ENCODE peak calls at places on chromosomes 6 and 20, in nine cellular contexts. T is HL-60, B is heart right ventricle, D is IMR-90, Z is fibroblast of lung, X is brain microvascular endothelial cell, Q is tibial nerve, O is left ventricle myocardium inferior, V is tibial artery. M is an unnamed sample. For H3K27me3, the result is how much of the 10 kb centered on the place peaks cover.

GRCh38 chr20:32965581-32966373 is 38.5 kb downstream of the SUN5 start:
- DNase-seq in D (no peak), V (no peak), O (no peak), X (no peak), T (no peak), Q (no peak), Z (no peak), B (no peak), M (no peak)

GRCh38 chr6:113596907-113597583 is 260.1 kb upstream of the MARCKS start:
- DNase-seq in T (no peak), X (peak), D (peak), V (no peak), O (no peak), B (peak), Z (peak), Q (no peak), M (peak)

GRCh38 chr20:7841291-7841966 is 98.8 kb downstream of the HAO1 start:
- DNase-seq in D (peak), T (no peak), V (peak), O (no peak), B (peak), Z (peak), Q (no peak), X (peak), M (peak)

GRCh38 chr6:51120016-51120415 is 301.3 kb downstream of the TFAP2B start:
- DNase-seq in Z (no peak), D (no peak), B (no peak), O (no peak), T (no peak), X (no peak), Q (no peak), V (no peak), M (no peak)

GRCh38 chr6:138592698-138593097 is 93.4 kb upstream of the NHSL1 start:
- DNase-seq in B (no peak), Q (no peak), D (no peak), T (no peak), O (no peak), X (no peak), V (no peak), Z (no peak), M (no peak)

GRCh38 chr6:83884523-83884922 is 25.0 kb downstream of the CYB5R4 start:
- DNase-seq in D (peak), B (no peak), Q (no peak), X (no peak), T (peak), Z (peak), O (no peak), V (no peak), M (peak)

GRCh38 chr20:9269280-9269971 is 200.5 kb downstream of the PLCB4 start:
- DNase-seq in B (no peak), T (no peak), V (no peak), O (no peak), Z (peak), D (peak), Q (no peak), X (peak), M (no peak)

GRCh38 chr20:2485662-2486061 is 15.1 kb upstream of the SNRPB start:
- DNase-seq in D (no peak), Q (no peak), V (no peak), Z (no peak), B (peak), T (no peak), O (peak), X (no peak), M (no peak)

GRCh38 chr6:158208226-158208807 is 40.2 kb downstream of the GTF2H5 start:
- DNase-seq in X (no peak), B (no peak), T (no peak), O (no peak), V (no peak), Q (no peak), D (no peak), Z (no peak), M (no peak)

GRCh38 chr6:145863988-145864616 is 49.5 kb upstream of the FBXO30 start:
- DNase-seq in B (no peak), X (no peak), D (no peak), Q (no peak), Z (no peak), O (no peak), V (no peak), T (no peak), M (no peak)

GRCh38 chr20:2671977-2672376 is 8.0 kb upstream of the IDH3B start:
- DNase-seq in Z (no peak), B (no peak), V (no peak), Q (no peak), O (no peak), T (no peak), D (no peak), X (no peak), M (no peak)

GRCh38 chr20:7758436-7758835 is 181.8 kb downstream of the HAO1 start:
- DNase-seq in T (no peak), Q (no peak), Z (peak), V (no peak), O (no peak), X (no peak), D (no peak), B (no peak), M (no peak)

GRCh38 chr6:33993653-33994052 is 152.2 kb downstream of the GRM4 start:
- DNase-seq in T (no peak), Q (no peak), X (no peak), D (no peak), Z (no peak), V (no peak), B (no peak), O (no peak), M (no peak)

GRCh38 chr6:165119231-165120020 is 190.0 kb downstream of the C6orf118 start:
- DNase-seq in Z (peak), V (no peak), D (no peak), T (no peak), O (no peak), Q (no peak), B (no peak), X (no peak), M (peak)

GRCh38 chr6:135182120-135182992 is 1.2 kb downstream of the MYB start:
- DNase-seq in O (no peak), X (no peak), T (peak), B (no peak), Q (no peak), D (no peak), Z (peak), V (no peak), M (no peak)

GRCh38 chr6:159899994-159900745 is 9.4 kb downstream of the MAS1 start:
- DNase-seq in Z (peak), Q (no peak), T (no peak), V (no peak), O (no peak), B (no peak), D (peak), X (peak), M (peak)

GRCh38 chr6:32196682-32197616 is 4.5 kb upstream of the GPSM3 start:
- DNase-seq in T (no peak), B (peak), X (no peak), V (no peak), Z (peak), D (peak), O (peak), Q (no peak), M (no peak)

GRCh38 chr6:36755435-36756348 is 58.1 kb downstream of the RAB44 start:
- DNase-seq in Q (no peak), T (peak), D (peak), O (no peak), B (no peak), Z (peak), V (no peak), X (peak), M (peak)

GRCh38 chr6:33123732-33124524 is 48.1 kb downstream of the HLA-DPB1 start:
- DNase-seq in B (no peak), Z (peak), V (no peak), T (no peak), Q (no peak), D (peak), O (no peak), X (no peak), M (peak)

GRCh38 chr6:54846857-54847721 is 518 bp downstream of the FAM83B start:
- DNase-seq in Q (no peak), D (no peak), Z (no peak), X (no peak), O (no peak), B (no peak), T (no peak), V (no peak), M (peak)

GRCh38 chr20:56032251-56032650 is 26.9 kb upstream of the CBLN4 start:
- DNase-seq in B (no peak), Q (no peak), O (no peak), X (no peak), Z (no peak), T (no peak), V (no peak), D (no peak), M (no peak)

GRCh38 chr6:89122625-89123024 is 4.8 kb upstream of the SRSF12 start:
- DNase-seq in B (no peak), Z (peak), V (no peak), O (no peak), X (no peak), T (no peak), Q (no peak), D (peak), M (peak)

GRCh38 chr6:30915591-30915946 is 1.5 kb downstream of the VARS2 start:
- DNase-seq in D (peak), B (peak), Z (peak), X (peak), Q (no peak), O (no peak), V (no peak), T (peak), M (peak)

GRCh38 chr20:45779011-45779915 is 12.4 kb downstream of the WFDC3 start:
- DNase-seq in Z (peak), D (peak), O (peak), X (peak), B (peak), V (peak), T (no peak), Q (peak), M (peak)

GRCh38 chr6:42260424-42260888 is 42.8 kb upstream of the MRPS10 start:
- DNase-seq in Q (no peak), B (no peak), D (no peak), X (no peak), V (no peak), T (no peak), O (no peak), Z (no peak), M (no peak)

GRCh38 chr6:45532626-45533258 is 155.0 kb upstream of the SUPT3H start:
- DNase-seq in V (no peak), Q (no peak), T (no peak), Z (peak), X (peak), O (no peak), D (peak), B (no peak), M (peak)

GRCh38 chr20:34834459-34834893 is 9.0 kb upstream of the NCOA6 start:
- DNase-seq in Q (no peak), O (no peak), V (no peak), X (no peak), T (no peak), B (no peak), Z (peak), D (peak), M (peak)

GRCh38 chr20:16785221-16785620 is 37.1 kb downstream of the OTOR start:
- DNase-seq in V (no peak), B (no peak), Z (peak), O (no peak), T (no peak), Q (no peak), X (peak), D (peak), M (no peak)

GRCh38 chr6:43970068-43970912 is 157.0 kb downstream of the MRPL14 start:
- DNase-seq in V (no peak), B (no peak), Z (no peak), X (no peak), T (no peak), Q (no peak), O (no peak), D (no peak), M (no peak)

DNA sequence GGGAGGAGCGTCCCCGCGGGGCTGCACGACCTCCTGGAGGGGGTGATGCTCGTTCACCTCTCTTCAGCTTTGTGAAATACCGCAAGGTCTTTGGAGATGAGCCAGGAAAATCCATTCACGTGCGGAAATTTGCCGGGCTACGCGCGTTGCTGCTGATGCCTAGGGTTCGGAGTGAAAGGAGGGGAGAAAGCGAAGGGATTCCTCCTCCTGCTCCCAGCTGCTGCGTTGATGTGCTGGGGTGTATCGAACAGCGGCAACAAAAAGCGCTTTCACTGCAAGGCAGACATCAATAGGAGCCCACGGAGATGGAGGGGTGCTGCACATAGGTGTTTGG is 391 bp upstream of the B3GAT2 start:
- DNase-seq in V (no peak), Z (peak), X (no peak), T (no peak), O (no peak), D (no peak), B (no peak), Q (no peak), M (no peak)
- H3K4me3 ChIP-seq in V (peak), Z (peak), X (peak), T (no peak), O (peak), D (peak), B (peak), Q (peak), M (peak)

DNA sequence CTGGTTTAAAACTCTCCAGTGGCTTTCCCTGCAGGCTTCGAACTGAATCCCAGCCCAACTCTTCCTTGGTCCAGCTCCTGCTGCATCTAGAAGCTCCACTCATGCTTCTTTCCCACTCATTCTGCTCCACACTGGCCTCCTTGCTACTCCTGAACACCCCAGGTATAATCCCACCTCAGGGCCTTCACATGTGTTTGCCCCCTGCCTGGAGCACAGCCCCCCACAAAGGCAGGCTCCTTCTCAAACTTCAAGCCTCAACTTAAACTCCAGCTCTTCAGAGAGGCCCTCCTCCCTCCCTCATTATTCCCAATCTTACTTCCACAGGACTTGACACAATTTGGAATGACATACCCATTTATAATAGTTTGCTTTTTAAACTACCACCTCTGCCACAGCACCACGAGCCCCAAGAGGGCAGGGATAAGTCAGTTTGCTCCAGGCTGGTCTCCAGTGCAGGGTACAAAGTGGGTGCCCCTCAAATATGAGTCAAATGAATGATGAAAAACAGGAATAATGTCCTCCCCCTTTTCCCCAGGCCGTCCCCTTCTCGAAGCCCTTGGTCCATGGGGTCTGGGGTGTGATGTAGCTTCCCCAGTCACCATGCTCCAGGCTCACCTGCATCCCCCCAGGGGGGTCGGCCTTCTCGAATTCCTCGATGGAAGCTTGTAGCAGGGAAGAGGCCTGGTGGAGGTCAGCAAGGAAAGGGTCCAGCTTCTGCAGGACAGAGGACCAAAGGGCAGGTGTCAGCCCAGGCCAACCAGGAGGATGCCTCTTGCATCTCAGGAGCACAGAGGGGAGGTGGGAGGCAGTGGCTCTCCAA is 37.4 kb downstream of the KIAA1755 start:
- DNase-seq in B (no peak), Q (no peak), O (no peak), D (no peak), V (peak), T (no peak), X (no peak), Z (no peak), M (no peak)
- TF ChIP-seq CTCF in B (no peak), Q (no peak), O (peak), D (no peak), V (no peak), T (no peak), X (no peak), Z (no peak), M (no peak)

DNA sequence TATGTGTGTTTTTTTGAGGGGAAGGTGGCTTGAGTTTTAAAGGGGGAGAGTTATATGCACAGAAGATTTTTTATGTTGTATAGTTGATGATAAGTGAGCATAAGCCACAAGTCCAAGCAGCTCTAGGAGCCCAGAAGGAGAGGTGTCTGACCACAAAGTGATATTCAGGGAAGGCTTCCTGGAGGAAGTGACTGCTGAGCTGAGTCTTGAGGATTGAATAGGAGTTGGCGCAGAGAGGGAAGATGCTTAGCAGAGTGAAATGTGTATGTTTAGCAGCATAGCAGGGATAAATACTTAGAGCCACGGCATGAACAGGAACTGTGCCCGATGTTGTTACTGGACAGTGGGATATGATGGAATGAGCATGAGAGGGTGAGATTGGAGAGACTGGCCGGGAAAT is 255.1 kb upstream of the KCNG1 start:
- DNase-seq in Z (no peak), B (no peak), O (no peak), D (no peak), T (no peak), X (no peak), Q (no peak), V (no peak), M (no peak)
- H3K27me3 ChIP-seq in Z (under half), B (under half), O (half or more), D (under half), T (under half), X (under half), Q (under half), V (under half), M (under half)

DNA sequence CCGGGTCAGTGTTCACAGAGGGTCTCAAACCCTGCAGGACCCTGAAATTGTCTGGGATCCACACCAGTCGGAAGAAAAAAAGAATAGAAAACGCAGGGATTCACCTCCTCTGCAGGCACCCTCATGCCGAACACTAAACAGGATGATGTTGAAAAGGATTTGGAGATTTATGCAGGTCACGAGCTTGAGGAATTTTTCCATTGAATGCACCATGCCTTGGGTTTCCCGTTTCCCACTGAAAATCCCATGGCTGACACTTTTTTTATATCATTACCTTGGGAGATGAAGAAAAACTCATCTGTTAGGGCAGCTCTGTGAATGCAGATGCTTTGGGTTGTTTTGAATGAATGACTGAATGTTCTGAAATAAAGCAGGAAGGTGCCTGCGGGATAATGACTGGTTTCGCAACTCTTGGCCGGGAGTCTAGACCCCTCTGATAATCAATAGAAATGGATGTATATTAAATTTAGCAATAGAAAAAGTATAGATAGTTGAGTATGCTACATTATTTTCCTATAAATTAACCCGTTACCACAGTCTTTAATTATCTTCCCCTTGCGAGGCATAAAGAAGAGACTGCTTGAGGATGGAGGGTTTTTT is 147.5 kb upstream of the AFDN start:
- DNase-seq in V (no peak), T (no peak), O (no peak), D (no peak), B (no peak), X (no peak), Q (no peak), Z (no peak), M (no peak)
- H3K4me3 ChIP-seq in V (no peak), T (no peak), O (peak), D (no peak), B (peak), X (no peak), Q (no peak), Z (no peak), M (no peak)